ENCODE peak calls at places on chromosomes 16 and 17, in eight cellular contexts. F is tibial nerve, H is ovary, Y is transverse colon, W is stomach, G is esophagus muscularis mucosa, E is GM12878, M is K562. O is an unnamed sample.

GRCh38 chr17:38449364-38449763 is 21.1 kb downstream of the ARHGAP23 start:
- DNase-seq in G (no peak), M (no peak), E (no peak), W (no peak), Y (no peak), F (no peak), H (peak), O (no peak)

GRCh38 chr16:4176794-4177438 is 60.7 kb upstream of the ADCY9 start:
- DNase-seq in M (peak), E (peak), F (no peak), G (no peak), W (no peak), Y (peak), H (no peak), O (no peak)

GRCh38 chr17:80799553-80800403 is 191.9 kb upstream of the CHMP6 start:
- DNase-seq in M (no peak), G (no peak), E (no peak), Y (no peak), W (no peak), H (no peak), F (no peak), O (peak)

GRCh38 chr17:32502710-32503109 is 15.9 kb downstream of the CDK5R1 start:
- DNase-seq in H (no peak), F (no peak), G (no peak), M (no peak), Y (no peak), E (no peak), W (no peak), O (no peak)

GRCh38 chr17:5753421-5753820 is 169.1 kb upstream of the NLRP1 start:
- DNase-seq in G (no peak), E (no peak), Y (no peak), W (no peak), H (no peak), M (no peak), F (no peak), O (no peak)

GRCh38 chr16:84514874-84515835 is 10.7 kb upstream of the MEAK7 start:
- DNase-seq in W (peak), G (no peak), F (no peak), H (no peak), E (peak), Y (peak), M (no peak), O (no peak)

GRCh38 chr16:25157476-25157875 is 45.9 kb downstream of the LCMT1 start:
- DNase-seq in M (no peak), G (no peak), F (no peak), W (no peak), Y (no peak), H (no peak), E (no peak), O (no peak)

GRCh38 chr16:20001856-20002707 is 71.6 kb downstream of the GPR139 start:
- DNase-seq in H (no peak), G (no peak), W (no peak), M (no peak), E (no peak), F (no peak), Y (peak), O (no peak)

GRCh38 chr17:55295411-55296170 is 30.8 kb downstream of the HLF start:
- DNase-seq in E (no peak), H (peak), F (peak), Y (peak), W (peak), M (peak), G (no peak), O (no peak)

GRCh38 chr17:1764274-1764673 is 2.4 kb downstream of the SERPINF1 start:
- DNase-seq in F (peak), E (no peak), G (peak), M (no peak), H (peak), W (peak), Y (peak), O (peak)

GRCh38 chr17:31556969-31557620 is 165.6 kb downstream of the RAB11FIP4 start:
- DNase-seq in M (no peak), W (no peak), H (no peak), Y (no peak), G (no peak), E (no peak), F (no peak), O (no peak)

GRCh38 chr17:44741316-44741715 is 17.5 kb upstream of the ADAM11 start:
- DNase-seq in M (no peak), G (no peak), F (no peak), E (no peak), H (no peak), Y (no peak), W (no peak), O (no peak)

GRCh38 chr17:614637-615546 is 99.7 kb downstream of the VPS53 start:
- DNase-seq in G (no peak), F (no peak), E (no peak), Y (no peak), W (no peak), M (no peak), H (no peak), O (no peak)

GRCh38 chr17:58329808-58330543 is 1.4 kb upstream of the TSPOAP1 start:
- DNase-seq in F (no peak), E (peak), Y (no peak), W (no peak), M (peak), H (no peak), G (no peak), O (no peak)

GRCh38 chr17:4998666-4999428 is 1.1 kb downstream of the KIF1C start:
- DNase-seq in E (no peak), F (no peak), H (no peak), Y (peak), W (peak), G (no peak), M (no peak), O (peak)

GRCh38 chr17:45836047-45837044 is 8.3 kb upstream of the SPPL2C start:
- DNase-seq in W (no peak), G (no peak), F (no peak), H (no peak), M (no peak), E (no peak), Y (no peak), O (no peak)

GRCh38 chr17:56244268-56244890 is 91.1 kb downstream of the ANKFN1 start:
- DNase-seq in F (no peak), W (no peak), G (no peak), H (no peak), M (no peak), Y (no peak), E (no peak), O (no peak)

GRCh38 chr17:78446833-78447232 is 68.4 kb downstream of the PGS1 start:
- DNase-seq in H (no peak), F (no peak), Y (no peak), E (no peak), M (no peak), W (no peak), G (no peak), O (no peak)

GRCh38 chr17:193841-194806 is 12.7 kb upstream of the DOC2B start:
- DNase-seq in H (no peak), M (no peak), Y (no peak), F (no peak), E (no peak), W (no peak), G (no peak), O (no peak)

GRCh38 chr16:12869681-12870427 is 31.5 kb upstream of the SHISA9 start:
- DNase-seq in G (no peak), F (no peak), W (no peak), M (peak), E (no peak), H (no peak), Y (no peak), O (no peak)
- TF ChIP-seq EP300 in G (no peak), F (no peak), W (no peak), M (no peak), E (no peak), H (no peak), Y (no peak), O (no peak)

GRCh38 chr17:69361156-69361555 is 34.2 kb upstream of the ABCA5 start:
- DNase-seq in Y (no peak), M (no peak), E (no peak), F (no peak), H (no peak), W (no peak), G (no peak), O (no peak)

GRCh38 chr17:69357701-69358100 is 30.8 kb upstream of the ABCA5 start:
- DNase-seq in F (no peak), Y (no peak), H (no peak), M (no peak), E (no peak), G (no peak), W (no peak), O (no peak)

GRCh38 chr17:69350911-69351310 is 24.0 kb upstream of the ABCA5 start:
- DNase-seq in Y (no peak), M (no peak), F (no peak), H (no peak), W (no peak), E (no peak), G (no peak), O (no peak)

GRCh38 chr17:69358688-69359596 is 32.0 kb upstream of the ABCA5 start:
- DNase-seq in F (no peak), Y (no peak), G (no peak), W (no peak), E (peak), H (no peak), M (peak), O (no peak)

GRCh38 chr17:69356625-69357024 is 29.7 kb upstream of the ABCA5 start:
- DNase-seq in E (no peak), G (no peak), H (no peak), W (no peak), F (no peak), Y (no peak), M (no peak), O (no peak)
- TF ChIP-seq CTCF in E (no peak), G (no peak), H (no peak), W (no peak), F (no peak), Y (no peak), M (no peak), O (no peak)

DNA sequence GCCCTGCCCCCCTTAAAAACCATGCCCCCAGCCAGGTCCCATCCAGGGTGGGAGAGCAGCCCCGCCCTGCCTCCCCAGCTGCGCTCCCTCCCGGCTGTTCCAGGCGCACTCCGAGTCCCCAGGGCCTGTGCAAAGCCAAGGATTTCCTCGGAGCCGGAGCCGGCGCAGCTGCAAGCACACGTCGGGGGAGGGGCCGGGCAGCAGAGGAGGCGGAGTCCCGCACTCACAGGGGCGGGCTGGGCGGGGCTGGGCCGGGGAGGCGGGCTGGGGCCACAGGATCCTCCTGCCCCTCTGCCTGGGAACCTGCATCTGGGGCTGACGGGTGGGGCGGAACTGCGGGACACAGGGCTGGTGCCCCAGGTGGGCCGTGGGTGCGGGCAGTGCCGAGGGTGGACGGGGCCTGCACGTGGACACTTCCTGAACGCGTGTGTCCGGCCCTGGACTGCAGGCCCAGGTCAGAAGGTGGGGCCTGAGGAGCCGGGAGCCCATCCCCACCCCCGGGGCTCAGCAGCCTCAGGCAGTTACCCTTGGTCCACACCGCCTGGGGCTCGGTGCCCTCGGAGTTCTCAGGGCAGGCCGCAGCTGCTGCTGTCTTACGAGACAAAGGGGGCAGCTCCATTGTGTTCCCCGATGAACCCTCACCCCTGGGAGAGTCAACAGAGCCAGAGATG is 24.0 kb upstream of the SSTR5 start:
- DNase-seq in Y (peak), F (peak), M (peak), G (no peak), H (peak), E (no peak), W (peak), O (no peak)
- H3K4me3 ChIP-seq in Y (no peak), F (no peak), M (no peak), G (no peak), H (no peak), E (no peak), W (no peak), O (no peak)

GRCh38 chr16:82990155-82990554 is 363.4 kb downstream of the CDH13 start:
- DNase-seq in F (no peak), G (no peak), M (no peak), E (no peak), Y (no peak), H (no peak), W (no peak), O (no peak)
- TF ChIP-seq EP300 in F (no peak), G (no peak), M (no peak), E (no peak), Y (no peak), H (no peak), W (no peak), O (no peak)

O was measured in suprapubic skin.